ENCODE peak calls at places on chromosomes 13 and 19, in seven cellular contexts. One of them, this sample, is unnamed.

GRCh38 chr13:76286178-76286577 is 600.0 kb downstream of the KCTD12 start:
- DNase-seq in mucosa of descending colon: no peak
- DNase-seq in MM.1S: peak
- DNase-seq in type B pancreatic cell: no peak
- DNase-seq in kidney: no peak
- DNase-seq in body of pancreas: no peak
- DNase-seq in choroid plexus epithelial cell: peak
- DNase-seq in this sample: peak

GRCh38 chr19:35848486-35848885 is 3.8 kb downstream of the NPHS1 start:
- DNase-seq in mucosa of descending colon: no peak
- DNase-seq in kidney: no peak
- DNase-seq in type B pancreatic cell: no peak
- DNase-seq in MM.1S: no peak
- DNase-seq in body of pancreas: no peak
- DNase-seq in choroid plexus epithelial cell: no peak
- DNase-seq in this sample: no peak

GRCh38 chr13:106596287-106596937 is 28.5 kb upstream of the ARGLU1 start:
- DNase-seq in body of pancreas: no peak
- DNase-seq in mucosa of descending colon: no peak
- DNase-seq in choroid plexus epithelial cell: no peak
- DNase-seq in kidney: no peak
- DNase-seq in MM.1S: no peak
- DNase-seq in type B pancreatic cell: no peak
- DNase-seq in this sample: no peak

GRCh38 chr19:6069268-6069771 is 41.0 kb downstream of the RFX2 start:
- DNase-seq in choroid plexus epithelial cell: no peak
- DNase-seq in MM.1S: no peak
- DNase-seq in body of pancreas: peak
- DNase-seq in mucosa of descending colon: no peak
- DNase-seq in type B pancreatic cell: no peak
- DNase-seq in kidney: peak
- DNase-seq in this sample: no peak

GRCh38 chr13:41384749-41385503 is 72.4 kb upstream of the RGCC start:
- DNase-seq in type B pancreatic cell: no peak
- DNase-seq in body of pancreas: no peak
- DNase-seq in kidney: no peak
- DNase-seq in MM.1S: no peak
- DNase-seq in choroid plexus epithelial cell: peak
- DNase-seq in mucosa of descending colon: no peak
- DNase-seq in this sample: no peak

GRCh38 chr19:41886761-41887710 is 4.1 kb downstream of the ARHGEF1 start:
- DNase-seq in type B pancreatic cell: no peak
- DNase-seq in body of pancreas: no peak
- DNase-seq in kidney: no peak
- DNase-seq in choroid plexus epithelial cell: no peak
- DNase-seq in mucosa of descending colon: no peak
- DNase-seq in MM.1S: no peak
- DNase-seq in this sample: no peak

GRCh38 chr13:112510002-112510780 is 77.8 kb downstream of the TUBGCP3 start:
- DNase-seq in body of pancreas: no peak
- DNase-seq in mucosa of descending colon: no peak
- DNase-seq in type B pancreatic cell: no peak
- DNase-seq in choroid plexus epithelial cell: peak
- DNase-seq in kidney: no peak
- DNase-seq in MM.1S: peak
- DNase-seq in this sample: peak

GRCh38 chr13:103328899-103329298 is 262.7 kb upstream of the SLC10A2 start:
- DNase-seq in type B pancreatic cell: no peak
- DNase-seq in body of pancreas: no peak
- DNase-seq in mucosa of descending colon: no peak
- DNase-seq in kidney: no peak
- DNase-seq in choroid plexus epithelial cell: peak
- DNase-seq in MM.1S: no peak
- DNase-seq in this sample: no peak

GRCh38 chr13:112417079-112417478 is 40.9 kb downstream of the SPACA7 start:
- DNase-seq in type B pancreatic cell: no peak
- DNase-seq in mucosa of descending colon: no peak
- DNase-seq in body of pancreas: no peak
- DNase-seq in choroid plexus epithelial cell: no peak
- DNase-seq in kidney: no peak
- DNase-seq in MM.1S: no peak
- DNase-seq in this sample: no peak

GRCh38 chr19:44891016-44891882 is at the start of gene TOMM40:
- DNase-seq in kidney: peak
- DNase-seq in mucosa of descending colon: peak
- DNase-seq in choroid plexus epithelial cell: no peak
- DNase-seq in MM.1S: no peak
- DNase-seq in body of pancreas: peak
- DNase-seq in type B pancreatic cell: no peak
- DNase-seq in this sample: peak

GRCh38 chr13:51811046-51811445 is 7.1 kb upstream of the DHRS12 start:
- DNase-seq in body of pancreas: no peak
- DNase-seq in MM.1S: no peak
- DNase-seq in kidney: no peak
- DNase-seq in choroid plexus epithelial cell: no peak
- DNase-seq in mucosa of descending colon: no peak
- DNase-seq in type B pancreatic cell: no peak
- DNase-seq in this sample: no peak

GRCh38 chr13:80224468-80224867 is 116.5 kb downstream of the SPRY2 start:
- DNase-seq in body of pancreas: no peak
- DNase-seq in choroid plexus epithelial cell: no peak
- DNase-seq in mucosa of descending colon: no peak
- DNase-seq in type B pancreatic cell: no peak
- DNase-seq in kidney: no peak
- DNase-seq in MM.1S: no peak
- DNase-seq in this sample: peak

GRCh38 chr13:51666839-51667238 is 82.6 kb downstream of the WDFY2 start:
- DNase-seq in MM.1S: no peak
- DNase-seq in kidney: no peak
- DNase-seq in mucosa of descending colon: no peak
- DNase-seq in type B pancreatic cell: no peak
- DNase-seq in body of pancreas: no peak
- DNase-seq in choroid plexus epithelial cell: no peak
- DNase-seq in this sample: no peak

GRCh38 chr13:35549481-35549880 is 73.0 kb upstream of the MAB21L1 start:
- DNase-seq in choroid plexus epithelial cell: peak
- DNase-seq in type B pancreatic cell: no peak
- DNase-seq in mucosa of descending colon: no peak
- DNase-seq in MM.1S: no peak
- DNase-seq in kidney: no peak
- DNase-seq in body of pancreas: no peak
- DNase-seq in this sample: peak

GRCh38 chr13:33285420-33286124 is at the start of gene STARD13:
- DNase-seq in type B pancreatic cell: peak
- DNase-seq in choroid plexus epithelial cell: peak
- DNase-seq in MM.1S: peak
- DNase-seq in body of pancreas: peak
- DNase-seq in mucosa of descending colon: peak
- DNase-seq in kidney: peak
- DNase-seq in this sample: peak

GRCh38 chr13:23547000-23547590 is 23.1 kb upstream of the TNFRSF19 start:
- DNase-seq in mucosa of descending colon: no peak
- DNase-seq in body of pancreas: peak
- DNase-seq in type B pancreatic cell: no peak
- DNase-seq in MM.1S: no peak
- DNase-seq in kidney: peak
- DNase-seq in choroid plexus epithelial cell: peak
- DNase-seq in this sample: peak

GRCh38 chr13:44354884-44355283 is 18.7 kb upstream of the SERP2 start:
- DNase-seq in choroid plexus epithelial cell: no peak
- DNase-seq in mucosa of descending colon: no peak
- DNase-seq in kidney: no peak
- DNase-seq in MM.1S: no peak
- DNase-seq in body of pancreas: no peak
- DNase-seq in type B pancreatic cell: no peak
- DNase-seq in this sample: no peak

GRCh38 chr19:46303345-46303701 is 6.5 kb downstream of the HIF3A start:
- DNase-seq in kidney: no peak
- DNase-seq in mucosa of descending colon: no peak
- DNase-seq in body of pancreas: no peak
- DNase-seq in type B pancreatic cell: no peak
- DNase-seq in choroid plexus epithelial cell: no peak
- DNase-seq in MM.1S: no peak
- DNase-seq in this sample: no peak

GRCh38 chr19:33373701-33374405 is at the start of gene CEBPG:
- DNase-seq in mucosa of descending colon: peak
- DNase-seq in type B pancreatic cell: peak
- DNase-seq in MM.1S: peak
- DNase-seq in body of pancreas: peak
- DNase-seq in choroid plexus epithelial cell: peak
- DNase-seq in kidney: peak
- DNase-seq in this sample: peak
- TF ChIP-seq CTCF in mucosa of descending colon: peak
- TF ChIP-seq CTCF in type B pancreatic cell: peak
- TF ChIP-seq CTCF in MM.1S: peak
- TF ChIP-seq CTCF in body of pancreas: peak
- TF ChIP-seq CTCF in choroid plexus epithelial cell: peak
- TF ChIP-seq CTCF in kidney: peak
- TF ChIP-seq CTCF in this sample: peak

DNA sequence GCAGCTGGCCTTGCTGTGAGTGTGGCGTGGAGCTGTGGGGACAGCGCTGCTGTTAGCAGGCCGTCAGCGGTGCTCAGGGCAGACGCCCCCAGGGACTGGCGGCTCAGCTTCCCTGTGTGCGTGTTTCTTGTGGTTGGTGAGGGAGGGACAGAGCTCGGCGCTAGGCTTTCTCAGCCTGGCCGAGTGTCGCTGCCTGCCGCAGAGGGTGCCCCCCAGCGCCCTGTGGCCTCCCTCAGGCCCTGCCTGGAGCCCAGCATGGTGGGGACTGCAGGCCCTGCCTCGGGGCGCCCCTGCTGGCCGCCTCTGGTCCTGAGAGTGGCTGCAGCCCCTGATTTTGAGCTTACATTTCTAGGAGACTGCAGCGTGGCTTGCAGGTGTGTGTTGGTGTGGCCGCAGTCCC is 35.5 kb downstream of the DOT1L start:
- DNase-seq in type B pancreatic cell: no peak
- DNase-seq in MM.1S: no peak
- DNase-seq in kidney: no peak
- DNase-seq in mucosa of descending colon: no peak
- DNase-seq in body of pancreas: no peak
- DNase-seq in choroid plexus epithelial cell: no peak
- DNase-seq in this sample: no peak
- TF ChIP-seq CTCF in type B pancreatic cell: peak
- TF ChIP-seq CTCF in MM.1S: peak
- TF ChIP-seq CTCF in kidney: no peak
- TF ChIP-seq CTCF in mucosa of descending colon: no peak
- TF ChIP-seq CTCF in body of pancreas: no peak
- TF ChIP-seq CTCF in choroid plexus epithelial cell: peak
- TF ChIP-seq CTCF in this sample: no peak

GRCh38 chr19:29779921-29780320 is 31.9 kb upstream of the CCNE1 start:
- DNase-seq in body of pancreas: no peak
- DNase-seq in mucosa of descending colon: no peak
- DNase-seq in kidney: no peak
- DNase-seq in choroid plexus epithelial cell: no peak
- DNase-seq in MM.1S: no peak
- DNase-seq in type B pancreatic cell: no peak
- DNase-seq in this sample: no peak
- TF ChIP-seq CTCF in body of pancreas: no peak
- TF ChIP-seq CTCF in mucosa of descending colon: no peak
- TF ChIP-seq CTCF in kidney: no peak
- TF ChIP-seq CTCF in choroid plexus epithelial cell: no peak
- TF ChIP-seq CTCF in MM.1S: no peak
- TF ChIP-seq CTCF in type B pancreatic cell: no peak
- TF ChIP-seq CTCF in this sample: no peak

GRCh38 chr19:29121684-29122083 is 91.3 kb downstream of the UQCRFS1 start:
- DNase-seq in type B pancreatic cell: no peak
- DNase-seq in kidney: no peak
- DNase-seq in mucosa of descending colon: no peak
- DNase-seq in body of pancreas: no peak
- DNase-seq in choroid plexus epithelial cell: no peak
- DNase-seq in MM.1S: no peak
- DNase-seq in this sample: no peak

GRCh38 chr19:29118384-29118783 is 94.6 kb downstream of the UQCRFS1 start:
- DNase-seq in MM.1S: no peak
- DNase-seq in kidney: no peak
- DNase-seq in mucosa of descending colon: no peak
- DNase-seq in choroid plexus epithelial cell: no peak
- DNase-seq in body of pancreas: no peak
- DNase-seq in type B pancreatic cell: no peak
- DNase-seq in this sample: no peak

GRCh38 chr19:29117926-29118325 is 95.0 kb downstream of the UQCRFS1 start:
- DNase-seq in body of pancreas: no peak
- DNase-seq in mucosa of descending colon: no peak
- DNase-seq in choroid plexus epithelial cell: no peak
- DNase-seq in type B pancreatic cell: no peak
- DNase-seq in kidney: no peak
- DNase-seq in MM.1S: no peak
- DNase-seq in this sample: no peak

GRCh38 chr19:29120471-29120870 is 92.5 kb downstream of the UQCRFS1 start:
- DNase-seq in mucosa of descending colon: no peak
- DNase-seq in type B pancreatic cell: no peak
- DNase-seq in body of pancreas: no peak
- DNase-seq in MM.1S: no peak
- DNase-seq in choroid plexus epithelial cell: no peak
- DNase-seq in kidney: no peak
- DNase-seq in this sample: no peak

DNA sequence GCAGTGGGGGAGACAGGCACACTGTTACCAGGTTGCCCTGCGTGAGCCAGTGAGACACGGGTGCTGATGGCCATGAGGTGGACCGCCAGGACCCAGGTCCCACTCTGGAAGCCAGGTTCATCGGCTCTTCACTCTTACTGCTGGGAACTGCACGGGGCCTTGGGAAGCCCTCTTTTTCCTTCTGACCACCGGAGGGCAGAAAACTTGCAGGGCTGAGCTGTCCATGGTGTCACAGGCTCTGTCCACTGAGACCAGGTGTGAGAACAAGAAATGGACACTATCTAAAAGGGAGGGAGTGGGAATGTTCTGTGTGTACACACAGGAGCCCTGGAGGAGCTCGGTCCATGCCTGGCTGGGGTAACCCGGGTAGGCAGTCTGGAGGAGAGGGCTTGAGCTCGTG is 93.4 kb downstream of the UQCRFS1 start:
- DNase-seq in kidney: no peak
- DNase-seq in type B pancreatic cell: no peak
- DNase-seq in choroid plexus epithelial cell: no peak
- DNase-seq in MM.1S: no peak
- DNase-seq in body of pancreas: no peak
- DNase-seq in mucosa of descending colon: no peak
- DNase-seq in this sample: no peak
- TF ChIP-seq CTCF in kidney: no peak
- TF ChIP-seq CTCF in type B pancreatic cell: peak
- TF ChIP-seq CTCF in choroid plexus epithelial cell: no peak
- TF ChIP-seq CTCF in MM.1S: no peak
- TF ChIP-seq CTCF in body of pancreas: no peak
- TF ChIP-seq CTCF in mucosa of descending colon: no peak
- TF ChIP-seq CTCF in this sample: no peak

GRCh38 chr13:50081106-50081898 is 66.1 kb downstream of the KCNRG start:
- DNase-seq in type B pancreatic cell: peak
- DNase-seq in MM.1S: peak
- DNase-seq in kidney: peak
- DNase-seq in mucosa of descending colon: peak
- DNase-seq in choroid plexus epithelial cell: no peak
- DNase-seq in body of pancreas: peak
- DNase-seq in this sample: no peak
- TF ChIP-seq CTCF in type B pancreatic cell: peak
- TF ChIP-seq CTCF in MM.1S: no peak
- TF ChIP-seq CTCF in kidney: no peak
- TF ChIP-seq CTCF in mucosa of descending colon: no peak
- TF ChIP-seq CTCF in choroid plexus epithelial cell: peak
- TF ChIP-seq CTCF in body of pancreas: no peak
- TF ChIP-seq CTCF in this sample: no peak

GRCh38 chr13:19818223-19818842 is 35.6 kb upstream of the PSPC1 start:
- DNase-seq in type B pancreatic cell: peak
- DNase-seq in mucosa of descending colon: peak
- DNase-seq in kidney: peak
- DNase-seq in body of pancreas: peak
- DNase-seq in MM.1S: no peak
- DNase-seq in choroid plexus epithelial cell: peak
- DNase-seq in this sample: no peak
- TF ChIP-seq CTCF in type B pancreatic cell: peak
- TF ChIP-seq CTCF in mucosa of descending colon: no peak
- TF ChIP-seq CTCF in kidney: peak
- TF ChIP-seq CTCF in body of pancreas: peak
- TF ChIP-seq CTCF in MM.1S: no peak
- TF ChIP-seq CTCF in choroid plexus epithelial cell: peak
- TF ChIP-seq CTCF in this sample: peak